ENCODE peak calls at places on chromosomes 5 and 9, in seven cellular contexts. T is NCI-H1930, S is NCI-H2171, B is OCI-LY7, H is H4, Y is NCI-H1105, D is amniotic stem cell. G is an unnamed sample.

GRCh38 chr5:81850494-81850893 is 99.6 kb upstream of the SSBP2 start:
- DNase-seq in H (peak), Y (no peak), S (no peak), T (no peak), B (peak), D (no peak), G (no peak)

GRCh38 chr5:145856285-145856818 is 16.5 kb downstream of the GRXCR2 start:
- DNase-seq in D (no peak), Y (no peak), H (no peak), S (no peak), B (no peak), T (no peak), G (no peak)

GRCh38 chr5:133309981-133310630 is 258.3 kb downstream of the HSPA4 start:
- DNase-seq in B (no peak), D (no peak), Y (no peak), H (no peak), T (no peak), S (no peak), G (no peak)

GRCh38 chr9:92715488-92716231 is 45.7 kb upstream of the IPPK start:
- DNase-seq in S (no peak), Y (no peak), H (no peak), D (no peak), T (no peak), B (no peak), G (no peak)

GRCh38 chr5:177098103-177098771 is 11.5 kb downstream of the FGFR4 start:
- DNase-seq in D (no peak), T (no peak), H (no peak), Y (no peak), S (no peak), B (no peak), G (no peak)

GRCh38 chr9:114837923-114838322 is 32.1 kb upstream of the TNFSF15 start:
- DNase-seq in H (no peak), Y (no peak), B (no peak), D (no peak), S (no peak), T (no peak), G (no peak)

GRCh38 chr9:27536168-27536567 is 6.6 kb upstream of the MOB3B start:
- DNase-seq in H (no peak), T (no peak), S (no peak), B (no peak), Y (no peak), D (no peak), G (no peak)

GRCh38 chr5:108753877-108754276 is 6.2 kb downstream of the FER start:
- DNase-seq in B (no peak), T (no peak), D (no peak), Y (no peak), H (peak), S (no peak), G (no peak)

GRCh38 chr9:136695435-136695895 is 8.2 kb upstream of the AGPAT2 start:
- DNase-seq in H (no peak), B (no peak), Y (peak), T (no peak), D (no peak), S (peak), G (no peak)

GRCh38 chr5:33641722-33642505 is 201.1 kb downstream of the TARS1 start:
- DNase-seq in B (no peak), H (peak), S (no peak), Y (no peak), T (no peak), D (no peak), G (no peak)

GRCh38 chr5:120053841-120054240 is 410.3 kb upstream of the PRR16 start:
- DNase-seq in T (no peak), H (no peak), S (no peak), Y (no peak), B (no peak), D (no peak), G (no peak)

GRCh38 chr9:116692619-116693018 is 5.5 kb downstream of the TRIM32 start:
- DNase-seq in T (no peak), B (peak), Y (no peak), S (no peak), H (no peak), D (no peak), G (no peak)

GRCh38 chr5:54985301-54986268 is at the start of gene ESM1:
- DNase-seq in S (no peak), T (peak), H (peak), Y (no peak), B (no peak), D (peak), G (no peak)

GRCh38 chr9:22457448-22457847 is 10.8 kb downstream of the DMRTA1 start:
- DNase-seq in D (no peak), H (no peak), Y (peak), B (no peak), T (no peak), S (no peak), G (no peak)

GRCh38 chr5:150448960-150449490 is 514 bp downstream of the RPS14 start:
- DNase-seq in Y (no peak), D (no peak), S (no peak), H (no peak), T (no peak), B (peak), G (no peak)

GRCh38 chr5:171957591-171958251 is 48.7 kb downstream of the FBXW11 start:
- DNase-seq in D (no peak), Y (no peak), S (no peak), T (no peak), H (no peak), B (no peak), G (no peak)

GRCh38 chr9:14140121-14140520 is 173.8 kb downstream of the NFIB start:
- DNase-seq in Y (no peak), B (no peak), T (no peak), S (no peak), H (no peak), D (no peak), G (no peak)

GRCh38 chr5:14436801-14437542 is 144.6 kb upstream of the OTULINL start:
- DNase-seq in T (no peak), Y (no peak), S (no peak), B (no peak), D (no peak), H (no peak), G (no peak)